ENCODE peak calls at places on chromosomes 7 and 10, in five cellular contexts. One of them, this sample, is unnamed.

GRCh38 chr10:46538155-46538554 is 18.3 kb downstream of the GPRIN2 start:
- DNase-seq in glomerular endothelial cell: no peak
- DNase-seq in activated gamma-delta T cell treated with anti-CD3 and anti-CD28 coated beads, Interleukin-2, amount 50 U/mL, for 16 hours: no peak
- DNase-seq in colonic mucosa: no peak
- DNase-seq in H54: no peak
- DNase-seq in this sample: peak; percentile 25

GRCh38 chr7:111982133-111982532 is 224.1 kb downstream of the DOCK4 start:
- DNase-seq in glomerular endothelial cell: no peak
- DNase-seq in activated gamma-delta T cell treated with anti-CD3 and anti-CD28 coated beads, Interleukin-2, amount 50 U/mL, for 16 hours: no peak
- DNase-seq in colonic mucosa: no peak
- DNase-seq in H54: no peak
- DNase-seq in this sample: no peak

GRCh38 chr7:6162331-6162620 is 110.1 kb downstream of the CYTH3 start:
- DNase-seq in glomerular endothelial cell: no peak
- DNase-seq in activated gamma-delta T cell treated with anti-CD3 and anti-CD28 coated beads, Interleukin-2, amount 50 U/mL, for 16 hours: no peak
- DNase-seq in colonic mucosa: no peak
- DNase-seq in H54: no peak
- DNase-seq in this sample: peak; percentile 85

GRCh38 chr7:140349172-140349771 is 49.1 kb downstream of the SLC37A3 start:
- DNase-seq in glomerular endothelial cell: peak; percentile 36
- DNase-seq in activated gamma-delta T cell treated with anti-CD3 and anti-CD28 coated beads, Interleukin-2, amount 50 U/mL, for 16 hours: no peak
- DNase-seq in colonic mucosa: no peak
- DNase-seq in H54: no peak
- DNase-seq in this sample: no peak

GRCh38 chr10:31581741-31582323 is 262.8 kb downstream of the ZEB1 start:
- DNase-seq in glomerular endothelial cell: no peak
- DNase-seq in activated gamma-delta T cell treated with anti-CD3 and anti-CD28 coated beads, Interleukin-2, amount 50 U/mL, for 16 hours: no peak
- DNase-seq in colonic mucosa: no peak
- DNase-seq in H54: no peak
- DNase-seq in this sample: no peak

GRCh38 chr7:44162179-44162578 is 21.0 kb upstream of the MYL7 start:
- DNase-seq in glomerular endothelial cell: no peak
- DNase-seq in activated gamma-delta T cell treated with anti-CD3 and anti-CD28 coated beads, Interleukin-2, amount 50 U/mL, for 16 hours: no peak
- DNase-seq in colonic mucosa: no peak
- DNase-seq in H54: no peak
- DNase-seq in this sample: no peak

GRCh38 chr7:51545131-51545530 is 228.5 kb upstream of the COBL start:
- DNase-seq in glomerular endothelial cell: no peak
- DNase-seq in activated gamma-delta T cell treated with anti-CD3 and anti-CD28 coated beads, Interleukin-2, amount 50 U/mL, for 16 hours: no peak
- DNase-seq in colonic mucosa: no peak
- DNase-seq in H54: no peak
- DNase-seq in this sample: no peak

GRCh38 chr7:106039486-106040060 is 72.5 kb downstream of the SYPL1 start:
- DNase-seq in glomerular endothelial cell: no peak
- DNase-seq in activated gamma-delta T cell treated with anti-CD3 and anti-CD28 coated beads, Interleukin-2, amount 50 U/mL, for 16 hours: no peak
- DNase-seq in colonic mucosa: no peak
- DNase-seq in H54: no peak
- DNase-seq in this sample: no peak

GRCh38 chr10:116183733-116184447 is 89.1 kb downstream of the GFRA1 start:
- DNase-seq in glomerular endothelial cell: no peak
- DNase-seq in activated gamma-delta T cell treated with anti-CD3 and anti-CD28 coated beads, Interleukin-2, amount 50 U/mL, for 16 hours: no peak
- DNase-seq in colonic mucosa: no peak
- DNase-seq in H54: peak; percentile 27
- DNase-seq in this sample: no peak

GRCh38 chr7:85004402-85004801 is 182.5 kb downstream of the SEMA3D start:
- DNase-seq in glomerular endothelial cell: no peak
- DNase-seq in activated gamma-delta T cell treated with anti-CD3 and anti-CD28 coated beads, Interleukin-2, amount 50 U/mL, for 16 hours: no peak
- DNase-seq in colonic mucosa: no peak
- DNase-seq in H54: peak; percentile 7
- DNase-seq in this sample: no peak

GRCh38 chr7:7201583-7202374 is 19.4 kb downstream of the C1GALT1 start:
- DNase-seq in glomerular endothelial cell: no peak
- DNase-seq in activated gamma-delta T cell treated with anti-CD3 and anti-CD28 coated beads, Interleukin-2, amount 50 U/mL, for 16 hours: no peak
- DNase-seq in colonic mucosa: peak; percentile 68
- DNase-seq in H54: no peak
- DNase-seq in this sample: no peak

GRCh38 chr7:25864511-25864910 is 287.5 kb upstream of the NFE2L3 start:
- DNase-seq in glomerular endothelial cell: no peak
- DNase-seq in activated gamma-delta T cell treated with anti-CD3 and anti-CD28 coated beads, Interleukin-2, amount 50 U/mL, for 16 hours: no peak
- DNase-seq in colonic mucosa: no peak
- DNase-seq in H54: no peak
- DNase-seq in this sample: no peak

GRCh38 chr7:24419070-24419469 is 135.1 kb downstream of the NPY start:
- DNase-seq in glomerular endothelial cell: no peak
- DNase-seq in activated gamma-delta T cell treated with anti-CD3 and anti-CD28 coated beads, Interleukin-2, amount 50 U/mL, for 16 hours: no peak
- DNase-seq in colonic mucosa: no peak
- DNase-seq in H54: no peak
- DNase-seq in this sample: no peak

GRCh38 chr10:36428507-36428906 is 696.9 kb upstream of the ANKRD30A start:
- DNase-seq in glomerular endothelial cell: no peak
- DNase-seq in activated gamma-delta T cell treated with anti-CD3 and anti-CD28 coated beads, Interleukin-2, amount 50 U/mL, for 16 hours: no peak
- DNase-seq in colonic mucosa: no peak
- DNase-seq in H54: no peak
- DNase-seq in this sample: no peak

GRCh38 chr10:126222736-126223511 is 165.4 kb downstream of the ADAM12 start:
- DNase-seq in glomerular endothelial cell: no peak
- DNase-seq in activated gamma-delta T cell treated with anti-CD3 and anti-CD28 coated beads, Interleukin-2, amount 50 U/mL, for 16 hours: no peak
- DNase-seq in colonic mucosa: no peak
- DNase-seq in H54: no peak
- DNase-seq in this sample: no peak

This sample was measured in aorta.